ENCODE peak calls at places on chromosomes 12 and 14, in four cellular contexts. T, N, M and R are unnamed samples.

GRCh38 chr12:78898416-78898815 is 33.8 kb downstream of the SYT1 start:
- DNase-seq in T (no peak), N (no peak), M (no peak), R (no peak)

GRCh38 chr14:106556665-106557289 is 1030.4 kb downstream of the TMEM121 start:
- DNase-seq in T (peak; percentile 58), N (no peak), M (no peak), R (peak; percentile 27)

GRCh38 chr12:15700595-15700994 is 88.6 kb downstream of the EPS8 start:
- DNase-seq in T (peak; percentile 4), N (peak; percentile 46), M (no peak), R (no peak)

GRCh38 chr12:49357099-49357678 is 10.1 kb upstream of the SPATS2 start:
- DNase-seq in T (peak; percentile 58), N (no peak), M (no peak), R (no peak)

GRCh38 chr14:21768116-21768874 is 94.7 kb upstream of the OR4E1 start:
- DNase-seq in T (peak; percentile 30), N (peak; percentile 5), M (no peak), R (peak; percentile 42)

GRCh38 chr14:70257526-70257925 is 68.8 kb upstream of the SLC8A3 start:
- DNase-seq in T (peak; percentile 64), N (no peak), M (peak; percentile 34), R (no peak)

GRCh38 chr14:73754911-73755360 is 40.8 kb upstream of the PNMA1 start:
- DNase-seq in T (no peak), N (no peak), M (no peak), R (no peak)

GRCh38 chr12:24839268-24839791 is 109.6 kb downstream of the BCAT1 start:
- DNase-seq in T (no peak), N (peak; percentile 99), M (no peak), R (no peak)

GRCh38 chr14:55077691-55078151 is 26.3 kb downstream of the MAPK1IP1L start:
- DNase-seq in T (no peak), N (no peak), M (no peak), R (peak; percentile 62)

GRCh38 chr14:87254331-87254730 is 738.7 kb downstream of the GALC start:
- DNase-seq in T (no peak), N (no peak), M (no peak), R (no peak)

GRCh38 chr12:114241973-114242434 is 163.9 kb downstream of the TBX5 start:
- DNase-seq in T (peak; percentile 41), N (peak; percentile 8), M (no peak), R (no peak)

GRCh38 chr12:114240288-114240687 is 165.7 kb downstream of the TBX5 start:
- DNase-seq in T (no peak), N (no peak), M (no peak), R (no peak)

DNA sequence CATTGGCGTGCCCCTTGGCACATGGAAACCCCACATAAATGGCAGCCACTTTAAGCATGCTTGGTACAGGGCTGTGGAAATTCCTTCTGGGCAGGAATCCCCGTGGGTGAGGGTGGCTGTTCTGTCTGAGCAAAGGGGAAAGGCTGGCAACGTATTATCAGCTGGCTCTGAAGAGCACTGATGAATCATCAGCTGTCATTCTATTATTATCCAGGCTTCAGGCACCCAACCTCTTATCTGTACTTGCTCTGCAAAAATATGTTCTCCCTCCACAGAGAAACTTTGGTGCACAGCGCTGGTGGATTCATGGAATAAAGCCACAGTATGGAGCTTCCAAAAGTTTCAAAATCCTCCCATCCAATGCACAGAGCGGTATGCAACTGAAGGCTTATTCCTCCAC is 167.1 kb downstream of the TBX5 start:
- DNase-seq in T (peak; percentile 4), N (no peak), M (no peak), R (no peak)
- TF ChIP-seq RAD21 in T (no peak), N (no peak), M (no peak), R (no peak)

GRCh38 chr12:55681142-55682077 is 26.3 kb downstream of the ITGA7 start:
- DNase-seq in T (peak; percentile 71), N (no peak), M (peak; percentile 61), R (peak; percentile 92)
- TF ChIP-seq BRCA1 in T (no peak), N (no peak), M (no peak), R (no peak)

DNA sequence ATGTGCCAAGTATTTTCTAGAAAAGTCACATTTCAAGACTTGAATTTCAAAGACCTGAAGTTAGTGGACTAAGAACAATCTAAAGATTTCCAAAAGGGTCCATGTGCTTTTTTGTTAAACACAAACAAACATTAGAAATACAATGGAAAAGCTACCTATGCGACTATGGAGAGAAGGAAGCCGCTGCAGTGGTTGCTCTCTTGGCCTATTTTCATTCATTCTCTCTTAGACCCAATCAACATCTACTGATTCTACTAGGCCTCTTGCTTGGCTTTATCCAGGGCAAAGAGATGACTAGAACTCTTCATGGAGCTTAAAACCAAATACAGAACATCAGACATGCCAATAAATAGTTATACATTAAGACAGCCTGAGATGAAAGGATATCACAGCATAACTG is 9.9 kb downstream of the FGD6 start:
- DNase-seq in T (no peak), N (no peak), M (no peak), R (no peak)
- TF ChIP-seq TAF1 in T (no peak), N (no peak), M (no peak), R (no peak)

GRCh38 chr14:96953443-96953842 is 156.3 kb downstream of the VRK1 start:
- DNase-seq in T (no peak), N (no peak), M (no peak), R (no peak)

GRCh38 chr14:96958057-96958456 is 160.9 kb downstream of the VRK1 start:
- DNase-seq in T (no peak), N (no peak), M (no peak), R (no peak)

GRCh38 chr14:96960598-96961116 is 163.5 kb downstream of the VRK1 start:
- DNase-seq in T (no peak), N (no peak), M (no peak), R (no peak)

GRCh38 chr14:96959992-96960391 is 162.8 kb downstream of the VRK1 start:
- DNase-seq in T (no peak), N (no peak), M (no peak), R (no peak)

DNA sequence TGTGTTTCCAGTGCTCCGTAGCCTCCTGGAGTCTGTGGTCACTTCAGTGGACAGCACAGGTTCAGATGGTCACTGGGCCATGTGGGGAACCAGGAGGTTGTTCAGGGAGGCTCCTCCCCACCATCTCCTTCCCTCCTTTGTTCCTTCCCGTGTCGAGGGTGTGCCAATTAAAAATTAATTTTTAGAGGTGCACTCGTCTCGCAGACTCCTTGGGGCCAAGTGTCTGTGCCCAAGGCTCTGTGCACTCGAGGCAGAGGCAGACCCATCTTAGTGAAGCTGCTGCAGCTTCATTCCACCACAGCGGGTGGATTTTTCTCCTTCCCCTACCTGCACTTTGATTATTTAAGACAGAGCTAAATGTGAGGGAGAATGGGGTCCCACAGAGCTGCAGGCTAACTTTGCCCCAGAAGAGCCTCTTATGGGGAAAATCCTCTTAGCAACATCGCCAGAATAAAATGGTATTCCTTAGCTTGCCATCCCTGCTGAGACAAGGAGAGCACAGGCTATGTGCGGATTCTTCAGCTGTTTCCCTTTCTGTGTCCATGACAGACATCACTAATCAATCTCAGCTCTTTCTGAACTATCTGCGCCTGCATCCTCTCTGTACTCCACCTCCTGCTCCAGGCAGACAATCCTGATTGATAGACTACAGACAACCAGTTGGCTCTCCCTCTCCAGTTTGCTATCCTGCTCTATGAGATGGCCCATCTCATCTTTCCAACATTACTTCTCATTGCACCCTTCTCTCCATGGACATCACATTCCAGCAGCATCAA is 159.5 kb downstream of the VRK1 start:
- DNase-seq in T (no peak), N (no peak), M (no peak), R (no peak)
- TF ChIP-seq RAD21 in T (no peak), N (no peak), M (no peak), R (no peak)

GRCh38 chr12:117590999-117591398 is 229.6 kb upstream of the NOS1 start:
- DNase-seq in T (no peak), N (no peak), M (no peak), R (no peak)

GRCh38 chr12:117599849-117600248 is 238.4 kb upstream of the NOS1 start:
- DNase-seq in T (no peak), N (no peak), M (no peak), R (peak; percentile 46)

GRCh38 chr12:117595751-117596150 is 234.3 kb upstream of the NOS1 start:
- DNase-seq in T (no peak), N (no peak), M (no peak), R (no peak)

GRCh38 chr12:117594481-117594880 is 233.1 kb upstream of the NOS1 start:
- DNase-seq in T (no peak), N (no peak), M (no peak), R (no peak)

GRCh38 chr12:117596968-117597367 is 235.5 kb upstream of the NOS1 start:
- DNase-seq in T (no peak), N (no peak), M (no peak), R (no peak)
- TF ChIP-seq BRCA1 in T (no peak), N (no peak), M (no peak), R (no peak)

DNA sequence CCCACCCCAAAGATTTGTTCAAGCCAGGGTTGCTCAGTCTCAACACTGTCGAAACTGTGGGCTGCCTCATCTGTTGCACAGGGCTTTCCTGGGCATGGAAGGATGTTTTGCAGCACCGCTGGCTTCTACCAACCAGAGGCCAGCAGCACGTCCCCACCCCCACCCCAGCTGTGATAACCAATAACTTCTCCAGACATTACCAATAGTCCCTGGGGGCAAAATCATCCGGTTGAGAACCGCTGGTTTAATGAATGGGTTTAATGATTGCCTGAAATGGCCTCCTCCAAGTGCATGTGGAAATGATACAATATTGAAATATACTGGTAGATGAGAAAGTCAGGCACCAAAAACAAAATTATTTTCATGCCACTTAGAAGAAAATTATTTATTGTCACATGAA is 44.5 kb downstream of the RIMBP2 start:
- DNase-seq in T (no peak), N (no peak), M (no peak), R (no peak)
- TF ChIP-seq TAF1 in T (no peak), N (no peak), M (no peak), R (no peak)